ENCODE peak calls at places on chromosomes 5 and 9, in nine cellular contexts. W is CD8-positive, alpha-beta T cell; A is uterus; B is ovary; G is heart left ventricle; M is body of pancreas; X is H1; S is right lobe of liver; H is spleen. Q is an unnamed sample. For H3K27me3, the result is how much of the 10 kb centered on the place peaks cover.

GRCh38 chr5:144035341-144035740 is 135.1 kb downstream of the YIPF5 start:
- DNase-seq in W (no peak), A (no peak), B (no peak), G (no peak), M (no peak), X (no peak), S (no peak), H (no peak), Q (no peak)

GRCh38 chr5:96124589-96124988 is 162.9 kb upstream of the ELL2 start:
- DNase-seq in W (no peak), A (no peak), B (no peak), G (no peak), M (no peak), X (no peak), S (no peak), H (no peak), Q (no peak)

GRCh38 chr9:14156046-14156445 is 157.9 kb downstream of the NFIB start:
- DNase-seq in W (no peak), A (no peak), B (no peak), G (no peak), M (no peak), X (no peak), S (no peak), H (no peak), Q (no peak)

GRCh38 chr5:109053995-109054417 is 306.3 kb downstream of the FER start:
- DNase-seq in W (no peak), A (no peak), B (no peak), G (no peak), M (no peak), X (no peak), S (no peak), H (no peak), Q (no peak)

GRCh38 chr5:132205385-132206125 is 22.1 kb downstream of the P4HA2 start:
- DNase-seq in W (no peak), A (no peak), B (no peak), G (peak), M (no peak), X (no peak), S (no peak), H (no peak), Q (peak)

GRCh38 chr5:142024771-142025304 is 12.0 kb upstream of the GNPDA1 start:
- DNase-seq in W (peak), A (peak), B (peak), G (peak), M (peak), X (peak), S (peak), H (peak), Q (peak)

GRCh38 chr9:125409637-125410521 is 148.3 kb downstream of the GAPVD1 start:
- DNase-seq in W (peak), A (no peak), B (no peak), G (no peak), M (no peak), X (no peak), S (no peak), H (no peak), Q (peak)

GRCh38 chr5:138441221-138441620 is 2.4 kb downstream of the REEP2 start:
- DNase-seq in W (no peak), A (no peak), B (no peak), G (no peak), M (no peak), X (no peak), S (no peak), H (no peak), Q (no peak)

GRCh38 chr5:148910686-148911361 is 84.4 kb downstream of the ADRB2 start:
- DNase-seq in W (no peak), A (no peak), B (no peak), G (no peak), M (no peak), X (no peak), S (no peak), H (peak), Q (no peak)

GRCh38 chr5:1637639-1638481 is 114.1 kb upstream of the LPCAT1 start:
- DNase-seq in W (no peak), A (peak), B (peak), G (peak), M (no peak), X (no peak), S (no peak), H (peak), Q (no peak)

GRCh38 chr5:35880166-35880565 is 23.5 kb downstream of the IL7R start:
- DNase-seq in W (no peak), A (no peak), B (no peak), G (no peak), M (no peak), X (no peak), S (no peak), H (no peak), Q (no peak)

GRCh38 chr9:82091100-82091499 is 102.5 kb downstream of the SPATA31D1 start:
- DNase-seq in W (no peak), A (no peak), B (no peak), G (no peak), M (peak), X (no peak), S (no peak), H (no peak), Q (no peak)

GRCh38 chr5:77218263-77218662 is 7.8 kb downstream of the PDE8B start:
- DNase-seq in W (no peak), A (no peak), B (no peak), G (no peak), M (no peak), X (no peak), S (no peak), H (no peak), Q (peak)

GRCh38 chr9:74920944-74921626 is 31.6 kb downstream of the C9orf40 start:
- DNase-seq in W (no peak), A (no peak), B (no peak), G (no peak), M (no peak), X (no peak), S (no peak), H (no peak), Q (no peak)

GRCh38 chr9:74921732-74922131 is 31.0 kb downstream of the C9orf40 start:
- DNase-seq in W (no peak), A (no peak), B (no peak), G (no peak), M (no peak), X (no peak), S (no peak), H (no peak), Q (no peak)
- H3K4me3 ChIP-seq in W (no peak), A (no peak), B (no peak), G (no peak), M (no peak), X (no peak), S (no peak), H (no peak), Q (no peak)

GRCh38 chr5:31047621-31048020 is 145.9 kb upstream of the CDH6 start:
- DNase-seq in W (no peak), A (no peak), B (no peak), G (no peak), M (no peak), X (no peak), S (no peak), H (no peak), Q (no peak)
- TF ChIP-seq CTCF in W (no peak), A (no peak), B (no peak), G (no peak), M (no peak), X (no peak), S (no peak), H (no peak), Q (no peak)

GRCh38 chr9:133320421-133320881 is 15.5 kb downstream of the SURF6 start:
- DNase-seq in W (no peak), A (no peak), B (no peak), G (no peak), M (no peak), X (no peak), S (no peak), H (peak), Q (no peak)
- H3K27me3 ChIP-seq in W (under half), A (under half), B (under half), G (under half), M (under half), X (under half), S (under half), H (under half), Q (under half)

DNA sequence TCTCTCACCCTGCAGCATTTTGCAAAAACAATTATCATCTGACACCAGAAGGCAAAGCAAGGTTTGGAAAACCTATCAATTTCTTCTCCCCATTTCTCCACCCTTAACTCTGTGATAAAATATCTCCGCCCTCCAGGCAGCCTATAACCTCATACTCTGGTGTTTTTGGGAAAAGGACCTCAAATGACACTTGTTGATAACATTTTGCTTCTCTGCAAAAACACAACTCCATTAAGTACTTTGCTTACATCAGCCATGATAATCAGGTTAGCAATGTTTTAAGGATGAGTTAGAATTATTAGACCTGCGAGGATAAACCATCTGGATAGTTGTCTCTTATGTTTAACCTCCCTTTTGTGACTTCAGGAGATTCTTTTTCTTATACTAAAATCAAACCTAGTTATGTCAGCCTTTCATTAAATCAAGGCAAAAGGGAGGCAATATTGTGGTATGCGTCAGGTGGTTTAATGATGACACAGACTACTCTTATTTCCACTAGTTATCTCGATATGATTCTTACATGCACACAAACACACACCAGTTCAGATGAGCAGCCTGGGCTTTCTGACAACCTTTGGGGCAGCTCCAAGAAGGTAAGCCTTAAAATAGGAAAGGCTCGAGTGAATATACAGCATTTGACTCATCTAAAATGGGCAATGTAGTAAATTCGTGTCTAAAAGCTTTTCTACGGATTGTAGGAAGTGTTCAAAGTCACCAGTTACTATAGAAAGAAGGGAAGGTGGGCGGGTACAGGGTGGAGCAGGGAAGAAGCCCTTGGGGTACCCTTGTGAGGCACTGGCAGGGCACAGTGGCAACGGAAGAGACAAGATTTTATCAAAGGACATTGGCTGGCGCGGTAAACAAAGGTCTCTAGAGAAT is 2.1 kb downstream of the ANKH start:
- DNase-seq in W (no peak), A (no peak), B (no peak), G (no peak), M (no peak), X (no peak), S (no peak), H (no peak), Q (peak)
- H3K4me3 ChIP-seq in W (peak), A (no peak), B (peak), G (peak), M (no peak), X (no peak), S (peak), H (peak), Q (peak)

GRCh38 chr9:113522419-113522818 is 58.9 kb downstream of the RGS3 start:
- DNase-seq in W (no peak), A (no peak), B (no peak), G (no peak), M (no peak), X (no peak), S (no peak), H (no peak), Q (no peak)

GRCh38 chr9:113520109-113520642 is 56.6 kb downstream of the RGS3 start:
- DNase-seq in W (peak), A (no peak), B (no peak), G (no peak), M (peak), X (no peak), S (no peak), H (no peak), Q (no peak)

GRCh38 chr9:113523421-113524141 is 60.1 kb downstream of the RGS3 start:
- DNase-seq in W (peak), A (no peak), B (peak), G (peak), M (no peak), X (no peak), S (peak), H (peak), Q (no peak)

GRCh38 chr9:113522858-113523257 is 59.3 kb downstream of the RGS3 start:
- DNase-seq in W (no peak), A (no peak), B (no peak), G (no peak), M (no peak), X (no peak), S (no peak), H (no peak), Q (no peak)

GRCh38 chr9:113521693-113522260 is 58.2 kb downstream of the RGS3 start:
- DNase-seq in W (no peak), A (no peak), B (no peak), G (no peak), M (no peak), X (no peak), S (no peak), H (no peak), Q (no peak)
- TF ChIP-seq CTCF in W (no peak), A (no peak), B (no peak), G (no peak), M (no peak), X (no peak), S (no peak), H (no peak), Q (no peak)

GRCh38 chr5:172575416-172575815 is 65.6 kb upstream of the NEURL1B start:
- DNase-seq in W (no peak), A (no peak), B (no peak), G (no peak), M (no peak), X (no peak), S (no peak), H (no peak), Q (no peak)
- H3K27me3 ChIP-seq in W (under half), A (under half), B (under half), G (under half), M (under half), X (under half), S (under half), H (under half), Q (under half)

GRCh38 chr9:16708638-16709435 is 161.6 kb downstream of the BNC2 start:
- DNase-seq in W (no peak), A (no peak), B (no peak), G (no peak), M (no peak), X (no peak), S (no peak), H (no peak), Q (no peak)

GRCh38 chr9:16704096-16704488 is 166.4 kb downstream of the BNC2 start:
- DNase-seq in W (no peak), A (no peak), B (no peak), G (no peak), M (no peak), X (no peak), S (no peak), H (no peak), Q (no peak)

GRCh38 chr9:16701347-16701746 is 169.1 kb downstream of the BNC2 start:
- DNase-seq in W (no peak), A (no peak), B (no peak), G (no peak), M (no peak), X (no peak), S (no peak), H (no peak), Q (no peak)

GRCh38 chr9:16704489-16705111 is 165.9 kb downstream of the BNC2 start:
- DNase-seq in W (no peak), A (peak), B (peak), G (peak), M (peak), X (no peak), S (no peak), H (no peak), Q (no peak)

GRCh38 chr9:16705121-16705604 is 165.3 kb downstream of the BNC2 start:
- DNase-seq in W (no peak), A (peak), B (peak), G (peak), M (peak), X (peak), S (peak), H (no peak), Q (peak)
- H3K4me3 ChIP-seq in W (no peak), A (peak), B (peak), G (peak), M (no peak), X (no peak), S (no peak), H (no peak), Q (no peak)

GRCh38 chr9:23556459-23556858 is 269.6 kb downstream of the ELAVL2 start:
- DNase-seq in W (no peak), A (no peak), B (no peak), G (no peak), M (no peak), X (no peak), S (no peak), H (no peak), Q (no peak)

GRCh38 chr9:23552876-23553275 is 273.2 kb downstream of the ELAVL2 start:
- DNase-seq in W (no peak), A (no peak), B (no peak), G (no peak), M (no peak), X (no peak), S (no peak), H (no peak), Q (no peak)

GRCh38 chr9:23555849-23556248 is 270.2 kb downstream of the ELAVL2 start:
- DNase-seq in W (no peak), A (no peak), B (no peak), G (no peak), M (no peak), X (peak), S (no peak), H (no peak), Q (no peak)

GRCh38 chr9:23551929-23552707 is 273.9 kb downstream of the ELAVL2 start:
- DNase-seq in W (no peak), A (no peak), B (no peak), G (no peak), M (no peak), X (no peak), S (no peak), H (no peak), Q (no peak)

GRCh38 chr9:23554691-23555090 is 271.3 kb downstream of the ELAVL2 start:
- DNase-seq in W (no peak), A (no peak), B (no peak), G (no peak), M (no peak), X (no peak), S (no peak), H (no peak), Q (no peak)
- TF ChIP-seq CTCF in W (no peak), A (no peak), B (no peak), G (no peak), M (no peak), X (no peak), S (no peak), H (no peak), Q (no peak)